ENCODE peak calls at places on chromosomes 4 and X, in six cellular contexts. R is fibroblast of lung, Q is cardiac fibroblast, O is pancreas, W is HFFc6, V is psoas muscle. Y is an unnamed sample.
A peak's percentile ranks its signal among the peaks of the same experiment; 100 is the strongest.

GRCh38 chr4:85677286-85677685 is 202.3 kb downstream of the ARHGAP24 start:
- DNase-seq in R (peak; percentile 35), Q (peak; percentile 10), O (no peak), W (no peak), V (no peak), Y (no peak)

GRCh38 chr4:104989363-104989762 is 157.3 kb upstream of the TET2 start:
- DNase-seq in R (peak; percentile 33), Q (peak; percentile 34), O (no peak), W (no peak), V (no peak), Y (no peak)

GRCh38 chrX:105458846-105459245 is 238.4 kb upstream of the TEX13A start:
- DNase-seq in R (no peak), Q (no peak), O (no peak), W (no peak), V (no peak), Y (no peak)

GRCh38 chr4:177369372-177369771 is 59.7 kb downstream of the NEIL3 start:
- DNase-seq in R (peak; percentile 46), Q (peak; percentile 73), O (no peak), W (peak; percentile 63), V (no peak), Y (no peak)

GRCh38 chrX:119155416-119156035 is 27.9 kb upstream of the KIAA1210 start:
- DNase-seq in R (peak; percentile 5), Q (peak; percentile 66), O (no peak), W (peak; percentile 39), V (no peak), Y (no peak)

GRCh38 chrX:41317487-41318208 is 16.3 kb upstream of the DDX3X start:
- DNase-seq in R (peak; percentile 33), Q (peak; percentile 63), O (no peak), W (no peak), V (no peak), Y (no peak)

GRCh38 chr4:76896731-76897521 is 1.0 kb downstream of the SOWAHB start:
- DNase-seq in R (peak; percentile 6), Q (peak; percentile 9), O (peak; percentile 82), W (no peak), V (peak; percentile 16), Y (peak; percentile 66)

GRCh38 chr4:182297659-182298058 is 54.5 kb downstream of the TENM3 start:
- DNase-seq in R (peak; percentile 37), Q (no peak), O (no peak), W (peak; percentile 49), V (no peak), Y (no peak)

GRCh38 chr4:116733368-116733767 is 352.0 kb downstream of the TRAM1L1 start:
- DNase-seq in R (no peak), Q (no peak), O (no peak), W (no peak), V (no peak), Y (no peak)

GRCh38 chr4:155339588-155339987 is 37.2 kb downstream of the MAP9 start:
- DNase-seq in R (no peak), Q (no peak), O (no peak), W (no peak), V (no peak), Y (no peak)

GRCh38 chr4:38189445-38189844 is 229.2 kb downstream of the PTTG2 start:
- DNase-seq in R (peak; percentile 96), Q (peak; percentile 91), O (no peak), W (peak; percentile 80), V (no peak), Y (no peak)

GRCh38 chr4:121791481-121791880 is 9.6 kb upstream of the EXOSC9 start:
- DNase-seq in R (peak; percentile 59), Q (peak; percentile 60), O (no peak), W (peak; percentile 86), V (no peak), Y (no peak)

GRCh38 chr4:99844048-99844447 is 27.4 kb downstream of the DAPP1 start:
- DNase-seq in R (no peak), Q (no peak), O (no peak), W (no peak), V (no peak), Y (no peak)
- TF ChIP-seq CTCF in R (no peak), Q (no peak), O (no peak), W (no peak), V (no peak), Y (no peak)

GRCh38 chr4:88284378-88285234 is at the start of gene PPM1K:
- DNase-seq in R (peak; percentile 99), Q (peak; percentile 99), O (peak; percentile 100), W (peak; percentile 99), V (peak; percentile 100), Y (peak; percentile 97)
- TF ChIP-seq CTCF in R (no peak), Q (no peak), O (no peak), W (peak; percentile 59), V (peak; percentile 7), Y (no peak)

GRCh38 chrX:108811891-108812290 is 75.5 kb upstream of the IRS4 start:
- DNase-seq in R (no peak), Q (no peak), O (no peak), W (no peak), V (no peak), Y (no peak)
- TF ChIP-seq CTCF in R (no peak), Q (no peak), O (no peak), W (no peak), V (no peak), Y (peak; percentile 22)

DNA sequence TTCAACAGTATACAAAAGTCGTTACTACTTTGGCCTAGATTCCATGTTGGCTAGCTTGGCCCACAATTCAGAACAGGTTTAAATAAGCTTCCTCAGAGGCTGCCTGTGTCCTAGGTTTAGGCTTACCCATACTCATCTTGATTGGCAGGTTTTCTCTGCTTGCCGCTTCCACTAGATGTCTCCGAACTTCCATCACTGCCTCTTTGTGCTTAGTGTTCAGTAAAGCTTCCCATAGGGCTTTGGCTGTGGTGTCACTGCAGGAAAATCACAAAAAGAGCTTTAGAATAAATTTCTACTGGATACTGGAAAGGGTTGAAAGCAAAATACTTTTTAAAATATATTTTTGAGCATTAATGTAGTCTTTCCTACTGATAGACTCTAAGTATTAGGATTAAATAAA is 52.4 kb downstream of the SCFD2 start:
- DNase-seq in R (peak; percentile 66), Q (peak; percentile 44), O (no peak), W (no peak), V (no peak), Y (no peak)
- TF ChIP-seq CTCF in R (peak; percentile 16), Q (peak; percentile 15), O (no peak), W (no peak), V (no peak), Y (no peak)

GRCh38 chrX:45323387-45323786 is 122.7 kb upstream of the DIPK2B start:
- DNase-seq in R (no peak), Q (no peak), O (no peak), W (no peak), V (no peak), Y (no peak)

GRCh38 chrX:45324941-45325340 is 124.3 kb upstream of the DIPK2B start:
- DNase-seq in R (peak; percentile 28), Q (peak; percentile 73), O (no peak), W (no peak), V (no peak), Y (no peak)

GRCh38 chrX:45322820-45323219 is 122.1 kb upstream of the DIPK2B start:
- DNase-seq in R (peak; percentile 39), Q (peak; percentile 55), O (no peak), W (peak; percentile 2), V (no peak), Y (no peak)

GRCh38 chrX:45320191-45320590 is 119.5 kb upstream of the DIPK2B start:
- DNase-seq in R (no peak), Q (peak; percentile 0), O (no peak), W (no peak), V (no peak), Y (no peak)

DNA sequence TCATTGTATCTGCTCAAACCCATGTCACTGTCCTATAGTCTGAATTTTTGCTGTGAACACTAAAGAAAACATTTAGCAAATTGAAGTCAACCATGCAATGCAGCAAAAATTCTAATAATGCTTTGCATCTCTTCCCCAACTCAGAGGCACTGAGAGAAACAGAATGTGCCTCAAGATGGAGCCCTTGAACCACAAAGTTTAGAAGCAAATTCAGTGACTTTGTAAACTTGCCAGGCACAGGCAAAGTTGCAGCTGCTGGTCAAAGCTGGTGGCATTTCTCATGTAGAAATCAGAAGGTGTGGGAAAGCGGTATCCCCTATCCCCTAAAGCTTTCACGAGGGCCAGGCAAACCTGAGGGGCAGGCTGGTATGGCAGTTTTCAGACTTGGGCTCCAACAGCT is 121.7 kb upstream of the DIPK2B start:
- DNase-seq in R (peak; percentile 87), Q (peak; percentile 87), O (no peak), W (peak; percentile 80), V (no peak), Y (no peak)
- TF ChIP-seq CTCF in R (peak; percentile 48), Q (peak; percentile 43), O (no peak), W (peak; percentile 70), V (peak; percentile 47), Y (no peak)

GRCh38 chrX:1537031-1537715 is at the start of gene P2RY8:
- DNase-seq in R (no peak), Q (peak; percentile 69), O (no peak), W (no peak), V (peak; percentile 60), Y (no peak)
- TF ChIP-seq CTCF in R (no peak), Q (no peak), O (no peak), W (no peak), V (no peak), Y (no peak)

Y was measured in mesothelial cell of epicardium.